ENCODE peak calls at places on chromosomes 16 and 17, in six cellular contexts. Z is left ventricle myocardium inferior, O is AG04449, I is thoracic aorta, P is GM06990, A is neural progenitor cell. G is an unnamed sample.

GRCh38 chr17:36980281-36980761 is 31.6 kb downstream of the AATF start:
- DNase-seq in A (peak), Z (no peak), I (no peak), O (no peak), P (no peak), G (peak)

GRCh38 chr16:86041205-86041604 is 142.2 kb downstream of the IRF8 start:
- DNase-seq in A (no peak), O (no peak), Z (no peak), P (no peak), I (no peak), G (no peak)

GRCh38 chr17:62109378-62109902 is 44.4 kb upstream of the MED13 start:
- DNase-seq in O (peak), I (no peak), Z (no peak), P (peak), A (peak), G (peak)

GRCh38 chr16:58299757-58300349 is 5.0 kb upstream of the PRSS54 start:
- DNase-seq in O (no peak), Z (no peak), I (no peak), A (peak), P (no peak), G (no peak)

GRCh38 chr17:81476097-81476496 is 36.5 kb downstream of the ACTG1 start:
- DNase-seq in A (no peak), I (no peak), O (no peak), Z (no peak), P (no peak), G (no peak)

GRCh38 chr17:1628856-1629646 is 417 bp upstream of the SLC43A2 start:
- DNase-seq in O (peak), I (peak), Z (peak), P (peak), A (peak), G (peak)

GRCh38 chr17:34010534-34010933 is 244.6 kb upstream of the CCL2 start:
- DNase-seq in O (no peak), Z (no peak), P (no peak), I (no peak), A (no peak), G (no peak)

GRCh38 chr17:27315322-27315721 is 21.4 kb downstream of the WSB1 start:
- DNase-seq in A (no peak), I (peak), Z (peak), O (peak), P (no peak), G (peak)

GRCh38 chr17:66542183-66542966 is 240.0 kb downstream of the PRKCA start:
- DNase-seq in I (no peak), A (no peak), O (no peak), Z (no peak), P (no peak), G (peak)

GRCh38 chr16:89375686-89376085 is 114.7 kb downstream of the ANKRD11 start:
- DNase-seq in A (no peak), P (no peak), O (no peak), I (no peak), Z (no peak), G (no peak)

GRCh38 chr16:89378947-89379771 is 111.2 kb downstream of the ANKRD11 start:
- DNase-seq in A (no peak), I (no peak), O (no peak), P (no peak), Z (no peak), G (no peak)

GRCh38 chr16:89376812-89377445 is 113.4 kb downstream of the ANKRD11 start:
- DNase-seq in A (no peak), Z (no peak), O (no peak), I (no peak), P (no peak), G (no peak)

GRCh38 chr16:89375021-89375420 is 115.3 kb downstream of the ANKRD11 start:
- DNase-seq in P (peak), A (peak), I (no peak), O (no peak), Z (no peak), G (no peak)

GRCh38 chr16:89377446-89377838 is 112.9 kb downstream of the ANKRD11 start:
- DNase-seq in Z (no peak), P (no peak), A (no peak), O (no peak), I (no peak), G (no peak)
- TF ChIP-seq CTCF in Z (no peak), P (no peak), A (no peak), O (no peak), I (no peak), G (no peak)

GRCh38 chr16:47459603-47460002 is 1.3 kb downstream of the ITFG1 start:
- DNase-seq in P (no peak), A (no peak), O (no peak), I (no peak), Z (no peak), G (no peak)
- H3K4me3 ChIP-seq in P (peak), A (peak), O (peak), I (peak), Z (peak), G (no peak)

GRCh38 chr17:7561589-7562207 is at the start of gene SENP3:
- DNase-seq in Z (peak), P (peak), I (no peak), O (peak), A (peak), G (peak)

GRCh38 chr17:7558544-7559306 is at the start of gene TNFSF13:
- DNase-seq in A (no peak), I (no peak), O (no peak), Z (peak), P (no peak), G (no peak)

GRCh38 chr17:7561028-7561575 is 617 bp upstream of the SENP3 start:
- DNase-seq in Z (peak), I (peak), P (peak), O (peak), A (peak), G (peak)

GRCh38 chr17:7559307-7560171 is 989 bp downstream of the TNFSF13 start:
- DNase-seq in Z (no peak), O (no peak), A (no peak), I (no peak), P (no peak), G (no peak)

GRCh38 chr17:7560172-7561027 is 1.3 kb upstream of the SENP3 start:
- DNase-seq in P (peak), I (no peak), Z (peak), O (no peak), A (peak), G (peak)
- TF ChIP-seq CTCF in P (peak), I (peak), Z (peak), O (peak), A (peak), G (peak)

GRCh38 chr17:6508519-6509294 is 47.6 kb downstream of the PITPNM3 start:
- DNase-seq in A (no peak), P (no peak), I (no peak), Z (no peak), O (no peak), G (no peak)
- H3K4me3 ChIP-seq in A (no peak), P (no peak), I (no peak), Z (no peak), O (no peak), G (no peak)

GRCh38 chr16:79757163-79757562 is 156.6 kb upstream of the MAF start:
- DNase-seq in P (no peak), A (no peak), O (no peak), Z (no peak), I (no peak), G (no peak)
- TF ChIP-seq CTCF in P (no peak), A (no peak), O (no peak), Z (no peak), I (no peak), G (no peak)

DNA sequence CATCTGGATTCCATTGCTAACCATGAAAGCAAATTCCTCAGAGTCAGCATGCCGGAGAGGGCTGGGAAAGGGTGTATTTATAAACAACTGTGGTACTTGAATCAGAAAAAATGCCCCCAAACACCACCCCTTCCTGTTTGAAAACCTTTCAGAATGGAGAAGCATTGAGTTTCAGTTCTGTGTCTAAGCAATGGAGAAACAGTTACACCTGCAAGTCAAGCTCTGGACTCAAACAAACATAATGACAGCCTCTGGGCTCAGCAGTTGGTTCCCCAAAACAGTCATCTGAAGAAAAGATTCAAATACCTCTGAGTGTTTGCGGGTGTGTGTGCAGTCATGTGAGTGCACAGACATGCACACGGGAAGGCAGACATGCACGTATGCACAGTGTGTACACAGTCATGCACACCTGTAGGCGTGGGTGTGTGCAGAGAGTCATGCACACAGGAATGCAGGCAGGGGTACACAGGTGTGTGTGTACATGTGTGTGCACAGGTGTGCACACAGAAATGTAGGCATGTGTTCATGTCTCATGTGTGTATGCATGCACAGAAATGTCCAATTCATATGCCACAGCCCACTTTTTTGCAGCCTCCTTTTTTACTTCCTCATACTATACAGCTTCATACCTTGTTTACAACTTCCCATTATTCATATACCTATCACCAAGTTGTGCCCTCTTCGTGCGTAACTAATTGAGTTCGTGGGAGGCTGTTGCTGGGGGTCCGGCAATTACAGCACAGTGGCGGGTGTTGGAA is 266.3 kb downstream of the ENGASE start:
- DNase-seq in O (no peak), I (no peak), Z (no peak), A (no peak), P (peak), G (no peak)
- H3K4me3 ChIP-seq in O (no peak), I (no peak), Z (no peak), A (no peak), P (peak), G (no peak)

DNA sequence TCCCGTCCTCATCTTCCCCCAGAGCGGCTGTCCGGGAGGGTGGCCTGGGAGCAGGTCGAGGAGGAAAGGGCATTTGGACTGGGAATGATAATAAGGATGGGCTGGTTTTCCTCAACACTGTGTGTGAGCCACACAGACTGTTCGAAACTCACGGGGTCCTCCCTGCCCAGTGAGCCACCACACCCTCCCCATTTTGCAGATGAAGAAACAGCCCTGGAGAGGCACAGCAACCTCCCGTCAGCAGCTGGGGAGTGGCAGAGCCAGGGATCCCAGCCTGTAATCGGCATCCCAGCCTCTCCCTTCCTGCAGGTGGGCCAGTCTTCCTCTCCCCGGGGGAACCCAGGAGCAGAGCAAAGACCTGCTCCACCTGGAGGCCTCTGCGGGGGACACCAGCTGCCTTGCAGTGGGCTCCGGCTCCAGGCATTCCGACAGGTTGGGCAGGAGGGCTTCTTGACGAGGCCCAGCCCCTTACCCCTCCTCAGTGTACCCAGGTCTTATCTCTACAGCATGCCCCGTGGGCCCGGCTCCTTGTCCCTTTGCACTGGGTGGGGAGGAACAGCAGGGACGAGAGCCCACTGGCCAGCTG is 23.8 kb downstream of the ENGASE start:
- DNase-seq in I (no peak), A (no peak), O (no peak), P (no peak), Z (no peak), G (no peak)
- TF ChIP-seq CTCF in I (no peak), A (no peak), O (no peak), P (no peak), Z (no peak), G (no peak)

GRCh38 chr17:45170976-45171337 is 9.3 kb downstream of the HEXIM2 start:
- DNase-seq in P (no peak), O (no peak), A (no peak), Z (peak), I (peak), G (peak)
- H3K4me3 ChIP-seq in P (no peak), O (peak), A (no peak), Z (peak), I (peak), G (no peak)

GRCh38 chr16:67146523-67147357 is 4.1 kb downstream of the B3GNT9 start:
- DNase-seq in Z (no peak), O (no peak), P (no peak), A (no peak), I (no peak), G (no peak)
- TF ChIP-seq CTCF in Z (no peak), O (no peak), P (no peak), A (no peak), I (no peak), G (no peak)